ENCODE peak calls at places on chromosomes 7 and 10, in six cellular contexts. R, Q, E, U, A and B are unnamed samples. For H3K4me1, the result is how much of the 10 kb centered on the place peaks cover.

GRCh38 chr7:35026154-35026553 is 11.1 kb downstream of the DPY19L1 start:
- DNase-seq in R (no peak), Q (no peak), E (no peak), U (no peak), A (no peak), B (no peak)

GRCh38 chr7:129203050-129203741 is 14.8 kb downstream of the SMO start:
- DNase-seq in R (no peak), Q (no peak), E (no peak), U (no peak), A (no peak), B (no peak)

GRCh38 chr7:150939052-150939810 is 38.9 kb downstream of the KCNH2 start:
- DNase-seq in R (no peak), Q (no peak), E (no peak), U (no peak), A (no peak), B (no peak)

GRCh38 chr7:22351878-22352277 is 5.1 kb downstream of the RAPGEF5 start:
- DNase-seq in R (no peak), Q (no peak), E (no peak), U (no peak), A (no peak), B (no peak)

GRCh38 chr10:72334196-72334831 is 20.4 kb downstream of the DNAJB12 start:
- DNase-seq in R (no peak), Q (no peak), E (no peak), U (peak), A (no peak), B (no peak)

GRCh38 chr7:101891124-101891523 is 73.7 kb downstream of the CUX1 start:
- DNase-seq in R (no peak), Q (no peak), E (peak), U (no peak), A (no peak), B (no peak)

GRCh38 chr7:157077986-157078644 is 60.6 kb upstream of the UBE3C start:
- DNase-seq in R (no peak), Q (no peak), E (no peak), U (peak), A (no peak), B (no peak)

GRCh38 chr10:32983333-32983909 is 25.4 kb upstream of the ITGB1 start:
- DNase-seq in R (no peak), Q (no peak), E (no peak), U (peak), A (no peak), B (peak)

GRCh38 chr10:100508691-100509150 is 10.9 kb downstream of the SEC31B start:
- DNase-seq in R (no peak), Q (peak), E (peak), U (peak), A (no peak), B (peak)

GRCh38 chr7:67765481-67765880 is 768.8 kb downstream of the TYW1 start:
- DNase-seq in R (no peak), Q (no peak), E (no peak), U (no peak), A (no peak), B (no peak)

GRCh38 chr10:129090618-129091366 is 376.2 kb upstream of the MGMT start:
- DNase-seq in R (no peak), Q (no peak), E (no peak), U (peak), A (no peak), B (peak)

GRCh38 chr7:102425639-102426267 is 7.6 kb upstream of the ORAI2 start:
- DNase-seq in R (peak), Q (no peak), E (peak), U (no peak), A (peak), B (no peak)

GRCh38 chr10:67760272-67760671 is 64.3 kb upstream of the CTNNA3 start:
- DNase-seq in R (no peak), Q (no peak), E (no peak), U (no peak), A (no peak), B (no peak)

GRCh38 chr10:86651631-86652331 is 2.6 kb upstream of the OPN4 start:
- DNase-seq in R (no peak), Q (no peak), E (no peak), U (no peak), A (no peak), B (no peak)

GRCh38 chr7:151431281-151431767 is 8.6 kb downstream of the CRYGN start:
- DNase-seq in R (no peak), Q (no peak), E (no peak), U (no peak), A (no peak), B (no peak)

GRCh38 chr7:99693100-99693426 is 13.3 kb upstream of the CYP3A5 start:
- DNase-seq in R (no peak), Q (no peak), E (no peak), U (no peak), A (no peak), B (no peak)

GRCh38 chr10:78454123-78454645 is 420.5 kb downstream of the RPS24 start:
- DNase-seq in R (no peak), Q (no peak), E (no peak), U (no peak), A (no peak), B (peak)

GRCh38 chr7:22220947-22221346 is 136.0 kb downstream of the RAPGEF5 start:
- DNase-seq in R (no peak), Q (no peak), E (no peak), U (peak), A (no peak), B (no peak)

GRCh38 chr10:32379314-32379949 is 32.5 kb upstream of the EPC1 start:
- DNase-seq in R (no peak), Q (peak), E (peak), U (peak), A (no peak), B (no peak)

DNA sequence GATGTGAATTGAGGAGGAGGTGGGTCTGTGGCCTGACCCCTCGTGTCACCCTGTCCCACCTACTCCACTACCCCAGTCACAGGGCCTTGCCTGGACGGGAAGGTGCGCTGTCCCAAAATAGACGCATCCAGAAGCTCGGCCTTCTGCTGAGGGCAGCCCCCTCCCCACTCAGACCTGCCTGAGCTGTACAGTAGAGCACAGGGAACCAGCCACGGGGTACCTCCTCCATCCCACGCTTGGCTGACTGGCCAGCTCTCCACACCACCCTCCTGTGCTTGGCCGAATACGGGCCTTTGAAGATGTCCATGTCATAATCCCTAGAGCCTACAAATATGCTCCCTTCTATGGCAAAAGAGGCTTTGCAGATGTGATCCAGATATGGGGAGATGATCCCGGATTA is 88.3 kb downstream of the CHST15 start:
- DNase-seq in R (no peak), Q (no peak), E (no peak), U (no peak), A (no peak), B (no peak)
- H3K4me1 ChIP-seq in R (under half), Q (under half), E (under half), U (under half), A (under half), B (under half)

DNA sequence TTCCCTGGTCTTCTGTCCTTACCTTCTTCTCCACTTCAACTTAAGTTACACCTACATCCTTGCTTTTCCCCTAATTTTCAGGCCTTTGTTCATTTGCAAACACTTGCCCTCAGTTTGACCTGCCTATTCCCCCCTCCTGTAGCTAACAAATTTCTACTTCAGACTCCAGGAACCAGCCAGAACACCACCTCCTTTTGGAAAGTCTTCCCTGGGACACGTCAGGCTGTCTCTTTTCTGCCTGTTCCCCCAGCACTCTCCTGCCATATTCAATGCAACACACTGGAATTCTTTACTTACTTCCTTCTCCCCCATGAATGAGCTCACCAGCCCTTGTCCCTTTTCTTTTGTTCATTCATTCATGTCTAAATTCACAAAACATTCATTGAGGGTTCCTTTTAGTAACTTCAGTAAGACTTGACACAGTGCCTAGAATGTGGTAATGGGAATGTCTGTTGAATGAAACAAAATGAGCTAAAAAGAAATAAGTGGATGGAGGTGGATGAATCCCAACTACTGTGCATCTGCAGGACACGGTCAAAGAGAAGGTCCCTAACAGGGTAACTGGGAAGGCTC is 478.0 kb downstream of the KCNMA1 start:
- DNase-seq in R (no peak), Q (no peak), E (no peak), U (peak), A (no peak), B (no peak)
- H3K4me1 ChIP-seq in R (under half), Q (under half), E (under half), U (under half), A (under half), B (under half)

GRCh38 chr10:62654966-62655336 is 149.6 kb upstream of the ADO start:
- DNase-seq in R (no peak), Q (no peak), E (no peak), U (no peak), A (no peak), B (no peak)
- H3K4me1 ChIP-seq in R (under half), Q (under half), E (half or more), U (under half), A (under half), B (under half)

GRCh38 chr10:5944389-5945202 is 32.7 kb downstream of the IL15RA start:
- DNase-seq in R (peak), Q (peak), E (no peak), U (peak), A (no peak), B (peak)

GRCh38 chr10:5945203-5945534 is 32.2 kb downstream of the IL15RA start:
- DNase-seq in R (no peak), Q (no peak), E (no peak), U (no peak), A (no peak), B (no peak)

GRCh38 chr10:5946786-5947185 is 30.6 kb downstream of the IL15RA start:
- DNase-seq in R (no peak), Q (no peak), E (no peak), U (no peak), A (no peak), B (no peak)

GRCh38 chr10:5947471-5948207 is 29.7 kb downstream of the IL15RA start:
- DNase-seq in R (no peak), Q (no peak), E (no peak), U (no peak), A (no peak), B (no peak)

GRCh38 chr10:5945561-5946418 is 31.6 kb downstream of the IL15RA start:
- DNase-seq in R (peak), Q (no peak), E (no peak), U (peak), A (no peak), B (peak)
- H3K4me1 ChIP-seq in R (under half), Q (under half), E (under half), U (under half), A (under half), B (under half)

DNA sequence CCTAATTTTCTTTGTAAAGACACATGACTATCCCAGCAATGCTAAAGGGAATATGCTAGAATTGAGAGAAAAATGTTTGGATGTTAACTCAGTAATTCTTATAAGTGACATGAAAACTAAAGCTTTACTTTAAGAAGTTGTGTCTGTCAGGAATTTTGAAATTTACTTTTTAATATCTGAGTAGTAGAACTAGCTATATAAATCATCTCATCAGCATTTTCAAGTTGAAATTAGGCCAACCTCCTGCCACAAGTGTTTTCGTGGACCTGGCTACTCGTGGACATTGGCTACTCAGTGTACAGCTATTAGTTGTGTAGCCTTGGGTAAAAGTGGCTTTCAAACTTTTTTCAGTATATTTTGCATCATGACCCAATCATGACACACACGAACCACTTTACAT is 70.5 kb downstream of the ADD3 start:
- DNase-seq in R (no peak), Q (no peak), E (no peak), U (no peak), A (no peak), B (no peak)
- H3K4me1 ChIP-seq in R (under half), Q (under half), E (half or more), U (half or more), A (half or more), B (half or more)

GRCh38 chr7:2980406-2981102 is 63.1 kb downstream of the CARD11 start:
- DNase-seq in R (no peak), Q (no peak), E (peak), U (no peak), A (no peak), B (no peak)
- H3K4me1 ChIP-seq in R (under half), Q (under half), E (half or more), U (under half), A (half or more), B (under half)

DNA sequence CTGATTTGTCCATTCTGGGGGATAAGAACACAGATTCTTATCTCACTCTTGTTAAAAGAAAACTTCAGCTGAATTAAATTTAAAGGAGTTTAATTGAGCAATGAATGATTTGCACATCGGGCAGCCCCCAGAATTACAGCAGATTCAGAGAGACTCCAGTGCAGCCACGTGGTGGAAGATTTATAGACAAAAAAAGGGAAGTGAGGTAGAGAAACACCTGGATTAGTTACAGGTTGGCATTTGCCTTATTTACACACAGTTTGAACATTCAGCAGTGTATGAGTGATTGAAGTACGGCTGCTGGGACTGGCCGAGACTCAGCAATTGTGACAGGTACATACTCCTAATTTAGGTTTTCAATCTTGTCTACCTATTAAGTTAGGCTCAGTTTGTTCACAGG is 46.5 kb upstream of the FAM20C start:
- DNase-seq in R (no peak), Q (no peak), E (peak), U (no peak), A (no peak), B (no peak)
- H3K4me1 ChIP-seq in R (under half), Q (under half), E (under half), U (under half), A (under half), B (under half)